ENCODE peak calls at places on chromosomes 6 and 20, in four cellular contexts. G, A, M and R are unnamed samples.

GRCh38 chr6:127195833-127196232 is 70.8 kb upstream of the RNF146 start:
- DNase-seq in G (no peak), A (no peak), M (no peak), R (no peak)

GRCh38 chr6:20403766-20404640 is 2.3 kb downstream of the E2F3 start:
- DNase-seq in G (peak; percentile 60), A (peak; percentile 24), M (peak; percentile 58), R (peak; percentile 82)

GRCh38 chr6:31630177-31630934 is 9.8 kb downstream of the PRRC2A start:
- DNase-seq in G (no peak), A (no peak), M (no peak), R (no peak)

GRCh38 chr6:19214231-19214630 is 622.9 kb upstream of the ID4 start:
- DNase-seq in G (no peak), A (no peak), M (no peak), R (no peak)

GRCh38 chr6:39688494-39688893 is 36.7 kb downstream of the KIF6 start:
- DNase-seq in G (no peak), A (no peak), M (peak; percentile 71), R (peak; percentile 86)

GRCh38 chr6:27494987-27495385 is 22.1 kb upstream of the ZNF184 start:
- DNase-seq in G (no peak), A (no peak), M (no peak), R (no peak)

GRCh38 chr6:158934157-158934556 is 65.8 kb downstream of the RSPH3 start:
- DNase-seq in G (no peak), A (no peak), M (no peak), R (no peak)

GRCh38 chr6:168313371-168314028 is 6.1 kb downstream of the DACT2 start:
- DNase-seq in G (no peak), A (no peak), M (no peak), R (no peak)

GRCh38 chr6:139376604-139377218 is 2.3 kb upstream of the CITED2 start:
- DNase-seq in G (no peak), A (no peak), M (peak; percentile 41), R (peak; percentile 49)

GRCh38 chr20:14951707-14952106 is 614.3 kb upstream of the FLRT3 start:
- DNase-seq in G (no peak), A (no peak), M (no peak), R (peak; percentile 84)

GRCh38 chr6:26224940-26225847 is 138.0 kb downstream of the HFE start:
- DNase-seq in G (peak; percentile 99), A (no peak), M (peak; percentile 97), R (peak; percentile 49)

GRCh38 chr6:141048451-141048850 is 1084.3 kb upstream of the GJE1 start:
- DNase-seq in G (no peak), A (no peak), M (no peak), R (no peak)

GRCh38 chr6:146026873-146027272 is 2.0 kb upstream of the GRM1 start:
- DNase-seq in G (no peak), A (no peak), M (no peak), R (no peak)

GRCh38 chr6:100460650-100461204 is 4.0 kb downstream of the SIM1 start:
- DNase-seq in G (peak; percentile 46), A (no peak), M (no peak), R (peak; percentile 63)